ENCODE peak calls at places on chromosomes 11 and 22, in four cellular contexts. H, S, B and E are unnamed samples.

GRCh38 chr11:2932850-2933251 is 3.6 kb upstream of the PHLDA2 start:
- DNase-seq in B (no peak), H (no peak), S (no peak), E (no peak)

GRCh38 chr22:48588151-48588880 is 1239.4 kb downstream of the BRD1 start:
- DNase-seq in S (no peak), H (no peak), B (no peak), E (no peak)

GRCh38 chr11:96293583-96293982 is 49.4 kb downstream of the MAML2 start:
- DNase-seq in B (peak), H (no peak), S (no peak), E (no peak)

GRCh38 chr11:27977031-27977430 is 130.9 kb downstream of the KIF18A start:
- DNase-seq in B (no peak), H (no peak), S (no peak), E (no peak)

GRCh38 chr11:105265859-105266258 is 126.3 kb upstream of the CARD18 start:
- DNase-seq in B (no peak), H (no peak), S (no peak), E (no peak)

GRCh38 chr11:19027829-19028595 is 32.5 kb downstream of the MRGPRX2 start:
- DNase-seq in H (no peak), S (peak), B (no peak), E (no peak)

GRCh38 chr11:134640971-134641968 is 229.2 kb upstream of the B3GAT1 start:
- DNase-seq in S (no peak), H (no peak), B (no peak), E (no peak)

GRCh38 chr11:83611616-83612015 is 325.4 kb upstream of the CCDC90B start:
- DNase-seq in H (no peak), S (no peak), B (no peak), E (no peak)

GRCh38 chr11:25769287-25769686 is 562.6 kb upstream of the ANO3 start:
- DNase-seq in S (no peak), B (no peak), H (no peak), E (no peak)

GRCh38 chr11:61116426-61117214 is 14.3 kb downstream of the CD5 start:
- DNase-seq in B (no peak), H (no peak), S (no peak), E (no peak)

GRCh38 chr22:24146190-24146616 is 35.1 kb upstream of the SUSD2 start:
- DNase-seq in B (no peak), H (peak), S (peak), E (no peak)

GRCh38 chr11:27757953-27758352 is 57.7 kb upstream of the BDNF start:
- DNase-seq in S (no peak), H (no peak), B (no peak), E (no peak)

GRCh38 chr11:72519220-72519881 is 85.0 kb upstream of the CLPB start:
- DNase-seq in H (no peak), S (no peak), B (no peak), E (no peak)

GRCh38 chr22:32203181-32204105 is 1.4 kb downstream of the RFPL2 start:
- DNase-seq in S (no peak), H (no peak), B (no peak), E (no peak)

GRCh38 chr11:2366271-2366670 is 10.8 kb upstream of the CD81 start:
- DNase-seq in B (no peak), H (no peak), S (no peak), E (no peak)

GRCh38 chr22:48318173-48318572 is 1509.5 kb downstream of the BRD1 start:
- DNase-seq in S (no peak), H (no peak), B (no peak), E (no peak)

GRCh38 chr22:27616033-27616432 is 185.5 kb downstream of the MN1 start:
- DNase-seq in S (no peak), H (no peak), B (no peak), E (no peak)

GRCh38 chr22:39208013-39208680 is 36.6 kb downstream of the PDGFB start:
- DNase-seq in S (no peak), H (no peak), B (no peak), E (no peak)

GRCh38 chr22:17719911-17720310 is 54.4 kb downstream of the BID start:
- DNase-seq in H (no peak), B (no peak), S (no peak), E (no peak)

GRCh38 chr11:61067782-61068181 is 34.5 kb upstream of the CD5 start:
- DNase-seq in S (no peak), B (no peak), H (no peak), E (no peak)

DNA sequence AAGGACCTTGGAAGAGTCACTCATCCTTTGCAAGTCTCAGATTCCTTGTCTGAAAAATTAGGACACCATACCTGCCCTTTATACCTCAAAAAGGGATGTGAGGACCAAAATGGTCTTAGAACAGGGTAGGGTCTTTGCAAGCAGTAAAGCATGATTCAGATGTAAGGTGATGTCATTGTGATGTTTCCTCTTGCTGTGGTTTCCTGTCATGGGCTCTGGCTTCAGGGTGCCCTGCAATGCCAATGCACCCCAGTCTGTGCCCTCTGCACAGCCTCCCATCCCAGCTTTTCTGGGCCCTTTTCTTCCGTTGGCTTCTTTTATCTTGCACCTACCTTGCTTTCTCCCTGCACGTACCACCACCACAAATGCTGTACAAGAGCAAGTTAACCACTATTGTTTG is 87.8 kb upstream of the NNMT start:
- DNase-seq in H (no peak), S (no peak), B (no peak), E (no peak)
- TF ChIP-seq TARDBP in H (no peak), S (no peak), B (no peak), E (no peak)

DNA sequence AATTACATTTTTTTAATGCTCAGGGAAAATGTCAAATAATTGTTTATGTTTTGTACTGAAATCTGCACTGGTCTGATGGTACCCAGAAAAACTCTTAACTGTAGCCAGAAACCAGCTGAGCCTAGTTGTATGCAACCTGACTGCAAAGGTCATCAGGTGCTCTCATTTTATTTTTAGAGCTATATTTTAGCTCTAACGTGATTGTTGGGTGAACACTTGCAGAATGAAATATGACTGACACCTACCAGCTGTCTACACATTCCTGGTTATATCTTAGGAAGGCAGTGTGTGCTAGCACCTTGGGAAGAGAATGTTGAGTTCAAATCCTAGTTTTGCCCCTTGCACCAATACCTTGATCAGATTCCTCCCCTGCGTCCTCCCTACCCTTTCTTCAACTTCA is 23.6 kb downstream of the PTPRJ start:
- DNase-seq in S (no peak), B (no peak), H (no peak), E (no peak)
- TF ChIP-seq BHLHE40 in S (no peak), B (no peak), H (no peak), E (no peak)

GRCh38 chr11:128390246-128390645 is 197.1 kb downstream of the ETS1 start:
- DNase-seq in H (no peak), B (no peak), S (no peak), E (no peak)

GRCh38 chr11:128389461-128389976 is 197.8 kb downstream of the ETS1 start:
- DNase-seq in S (no peak), B (no peak), H (no peak), E (no peak)

GRCh38 chr11:128394436-128395089 is 192.8 kb downstream of the ETS1 start:
- DNase-seq in H (no peak), S (no peak), B (no peak), E (no peak)

GRCh38 chr11:128391809-128392208 is 195.5 kb downstream of the ETS1 start:
- DNase-seq in B (no peak), H (no peak), S (no peak), E (no peak)

GRCh38 chr11:128392259-128392658 is 195.1 kb downstream of the ETS1 start:
- DNase-seq in H (no peak), S (no peak), B (no peak), E (no peak)
- TF ChIP-seq FOXK2 in H (no peak), S (no peak), B (no peak), E (no peak)

DNA sequence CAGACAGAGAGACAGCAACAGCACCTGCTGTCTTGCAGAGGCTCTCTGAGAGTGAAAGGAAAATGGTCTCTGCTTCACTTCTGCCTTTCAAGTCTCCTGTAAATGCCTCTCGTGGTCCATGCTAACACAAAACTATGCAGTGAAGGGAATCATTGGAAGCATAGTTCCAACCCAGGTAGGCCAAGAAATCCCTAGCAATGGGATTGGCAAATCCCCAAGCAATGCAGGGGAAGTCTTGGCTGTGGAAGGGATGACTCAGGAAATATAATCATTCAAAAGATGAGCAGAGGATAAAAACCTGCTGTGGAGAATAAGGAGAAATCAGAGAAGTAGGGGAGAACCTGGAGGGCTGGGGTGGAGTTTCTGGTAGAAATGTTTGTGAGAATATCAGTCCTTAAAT is 216.1 kb upstream of the ZBED5 start:
- DNase-seq in B (no peak), S (no peak), H (no peak), E (no peak)
- TF ChIP-seq TARDBP in B (no peak), S (no peak), H (no peak), E (no peak)

GRCh38 chr11:6057452-6057851 is 26.9 kb upstream of the OR56A1 start:
- DNase-seq in S (no peak), B (no peak), H (no peak), E (no peak)
- TF ChIP-seq BHLHE40 in S (no peak), B (no peak), H (no peak), E (no peak)

GRCh38 chr11:17921620-17922473 is 91.0 kb downstream of the SERGEF start:
- DNase-seq in B (no peak), S (no peak), H (peak), E (no peak)
- TF ChIP-seq FOXK2 in B (no peak), S (no peak), H (no peak), E (no peak)